ENCODE peak calls at places on chromosomes 2 and 18, in seven cellular contexts. S, H, T, N, Y, I and W are unnamed samples. For H3K27me3, the result is how much of the 10 kb centered on the place peaks cover.

GRCh38 chr2:133586978-133587377 is 18.7 kb upstream of the NCKAP5 start:
- DNase-seq in S (no peak), H (no peak), T (no peak), N (no peak), Y (no peak), I (no peak), W (no peak)

GRCh38 chr18:13530879-13531387 is 195.4 kb downstream of the FAM210A start:
- DNase-seq in S (peak), H (no peak), T (peak), N (peak), Y (peak), I (no peak), W (peak)

GRCh38 chr2:49262815-49263560 is 108.7 kb upstream of the FSHR start:
- DNase-seq in S (no peak), H (no peak), T (no peak), N (no peak), Y (no peak), I (no peak), W (no peak)

GRCh38 chr2:25165992-25166618 is 2.3 kb downstream of the POMC start:
- DNase-seq in S (peak), H (no peak), T (peak), N (no peak), Y (peak), I (no peak), W (peak)

GRCh38 chr2:202203348-202203747 is 35.0 kb downstream of the SUMO1 start:
- DNase-seq in S (no peak), H (no peak), T (no peak), N (no peak), Y (no peak), I (peak), W (no peak)

GRCh38 chr2:94997981-94998920 is 27.3 kb upstream of the MAL start:
- DNase-seq in S (no peak), H (peak), T (peak), N (no peak), Y (no peak), I (no peak), W (no peak)

GRCh38 chr2:127648321-127648720 is 2.4 kb downstream of the GPR17 start:
- DNase-seq in S (no peak), H (no peak), T (peak), N (peak), Y (no peak), I (no peak), W (no peak)

GRCh38 chr2:168355110-168355509 is 101.0 kb upstream of the CERS6 start:
- DNase-seq in S (no peak), H (no peak), T (no peak), N (no peak), Y (no peak), I (no peak), W (no peak)

GRCh38 chr2:157497603-157498314 is 53.9 kb upstream of the CYTIP start:
- DNase-seq in S (peak), H (no peak), T (no peak), N (no peak), Y (no peak), I (no peak), W (no peak)

GRCh38 chr2:18971628-18972027 is 382.3 kb upstream of the NT5C1B start:
- DNase-seq in S (no peak), H (peak), T (no peak), N (no peak), Y (no peak), I (no peak), W (no peak)

GRCh38 chr2:128817171-128817570 is 498.5 kb upstream of the HS6ST1 start:
- DNase-seq in S (no peak), H (no peak), T (no peak), N (no peak), Y (no peak), I (peak), W (no peak)

GRCh38 chr2:159946326-159946992 is 116.0 kb downstream of the PLA2R1 start:
- DNase-seq in S (no peak), H (no peak), T (no peak), N (no peak), Y (no peak), I (no peak), W (no peak)

GRCh38 chr18:44725300-44726096 is 44.8 kb downstream of the SETBP1 start:
- DNase-seq in S (no peak), H (peak), T (peak), N (peak), Y (peak), I (no peak), W (no peak)

GRCh38 chr2:148046802-148047201 is 25.9 kb downstream of the MBD5 start:
- DNase-seq in S (no peak), H (no peak), T (no peak), N (no peak), Y (no peak), I (no peak), W (no peak)

GRCh38 chr2:54503828-54504227 is 47.7 kb downstream of the SPTBN1 start:
- DNase-seq in S (no peak), H (no peak), T (no peak), N (no peak), Y (no peak), I (no peak), W (no peak)

GRCh38 chr2:10935953-10936942 is 24.5 kb downstream of the KCNF1 start:
- DNase-seq in S (peak), H (peak), T (no peak), N (no peak), Y (peak), I (no peak), W (no peak)

GRCh38 chr2:205580591-205580990 is 101.7 kb upstream of the NRP2 start:
- DNase-seq in S (no peak), H (no peak), T (no peak), N (no peak), Y (no peak), I (no peak), W (no peak)

GRCh38 chr2:149652925-149653324 is 65.3 kb upstream of the MMADHC start:
- DNase-seq in S (no peak), H (no peak), T (no peak), N (no peak), Y (no peak), I (no peak), W (no peak)

GRCh38 chr2:191428141-191428540 is 182.9 kb downstream of the MYO1B start:
- DNase-seq in S (no peak), H (no peak), T (no peak), N (no peak), Y (no peak), I (no peak), W (no peak)

GRCh38 chr2:60540054-60540453 is 13.4 kb downstream of the BCL11A start:
- DNase-seq in S (no peak), H (no peak), T (no peak), N (no peak), Y (no peak), I (no peak), W (peak)

GRCh38 chr2:23449413-23449812 is 64.4 kb downstream of the KLHL29 start:
- DNase-seq in S (no peak), H (no peak), T (no peak), N (no peak), Y (no peak), I (no peak), W (no peak)

GRCh38 chr2:235908826-235909225 is 259.4 kb downstream of the GBX2 start:
- DNase-seq in S (no peak), H (no peak), T (no peak), N (no peak), Y (no peak), I (no peak), W (no peak)

GRCh38 chr2:241061275-241061674 is 40.8 kb downstream of the MTERF4 start:
- DNase-seq in S (no peak), H (peak), T (peak), N (no peak), Y (no peak), I (no peak), W (no peak)

GRCh38 chr2:106789185-106789584 is 96.8 kb downstream of the ST6GAL2 start:
- DNase-seq in S (no peak), H (no peak), T (no peak), N (no peak), Y (no peak), I (peak), W (peak)

GRCh38 chr2:181904022-181904632 is 12.6 kb downstream of the ITPRID2 start:
- DNase-seq in S (no peak), H (peak), T (no peak), N (no peak), Y (no peak), I (no peak), W (no peak)

GRCh38 chr2:33090553-33091134 is 143.9 kb downstream of the LTBP1 start:
- DNase-seq in S (no peak), H (no peak), T (no peak), N (no peak), Y (no peak), I (no peak), W (no peak)

GRCh38 chr2:159614534-159615186 is 1.7 kb downstream of the BAZ2B start:
- DNase-seq in S (peak), H (peak), T (no peak), N (no peak), Y (no peak), I (no peak), W (no peak)

GRCh38 chr18:29840101-29840500 is 1202.4 kb downstream of the DSC3 start:
- DNase-seq in S (peak), H (peak), T (no peak), N (no peak), Y (no peak), I (no peak), W (no peak)

GRCh38 chr2:104939570-104940235 is 85.8 kb downstream of the POU3F3 start:
- DNase-seq in S (no peak), H (no peak), T (no peak), N (no peak), Y (no peak), I (no peak), W (no peak)

GRCh38 chr2:5696351-5696740 is 4.2 kb downstream of the SOX11 start:
- DNase-seq in S (no peak), H (no peak), T (no peak), N (no peak), Y (no peak), I (peak), W (no peak)

GRCh38 chr18:50662177-50662576 is 102.3 kb downstream of the MAPK4 start:
- DNase-seq in S (peak), H (no peak), T (no peak), N (no peak), Y (no peak), I (no peak), W (no peak)

GRCh38 chr2:161415467-161416293 is 417 bp upstream of the TBR1 start:
- DNase-seq in S (no peak), H (no peak), T (no peak), N (no peak), Y (no peak), I (no peak), W (no peak)

GRCh38 chr18:72866901-72867701 is 686 bp downstream of the NETO1 start:
- DNase-seq in S (no peak), H (no peak), T (no peak), N (no peak), Y (no peak), I (no peak), W (no peak)

GRCh38 chr2:187783446-187783845 is 229.2 kb upstream of the TFPI start:
- DNase-seq in S (no peak), H (no peak), T (no peak), N (no peak), Y (no peak), I (no peak), W (no peak)

GRCh38 chr18:62183578-62184195 is 3.2 kb downstream of the PIGN start:
- DNase-seq in S (peak), H (peak), T (no peak), N (no peak), Y (no peak), I (no peak), W (peak)

GRCh38 chr18:41842886-41843285 is 112.1 kb upstream of the PIK3C3 start:
- DNase-seq in S (no peak), H (no peak), T (no peak), N (no peak), Y (no peak), I (no peak), W (no peak)

GRCh38 chr2:35410431-35411061 is 945.0 kb upstream of the CRIM1 start:
- DNase-seq in S (no peak), H (no peak), T (no peak), N (peak), Y (peak), I (no peak), W (peak)

DNA sequence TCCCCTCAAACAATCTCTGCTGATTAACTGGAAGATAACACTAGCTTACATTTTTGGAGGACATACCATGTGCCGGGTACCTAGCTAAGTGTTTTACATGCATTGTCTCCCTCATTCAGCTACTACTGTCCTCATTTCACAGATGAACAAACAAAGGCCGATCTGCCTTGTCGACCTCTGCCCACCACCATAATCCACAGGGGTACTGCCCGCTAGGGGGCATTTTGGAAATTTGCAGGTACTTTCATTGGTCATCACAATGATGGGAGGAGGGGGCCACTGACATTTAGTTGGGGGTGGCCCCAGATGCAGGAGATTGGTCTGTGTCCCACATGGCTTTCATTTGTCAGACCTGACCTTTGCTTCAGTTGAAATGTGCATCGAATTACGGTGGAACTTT is 3.9 kb upstream of the TMEM163 start:
- DNase-seq in S (no peak), H (no peak), T (no peak), N (no peak), Y (no peak), I (peak), W (no peak)
- TF ChIP-seq CTCF in S (no peak), H (peak), T (no peak), N (no peak), Y (no peak), I (no peak), W (peak)

GRCh38 chr18:59275406-59275949 is 2.2 kb upstream of the RAX start:
- DNase-seq in S (no peak), H (no peak), T (no peak), N (no peak), Y (no peak), I (peak), W (no peak)
- H3K27me3 ChIP-seq in S (under half), H (under half), T (under half), N (under half), Y (half or more), I (half or more), W (half or more)

GRCh38 chr2:229712125-229712524 is 2.2 kb downstream of the DNER start:
- DNase-seq in S (no peak), H (no peak), T (no peak), N (no peak), Y (no peak), I (no peak), W (no peak)
- TF ChIP-seq CTCF in S (no peak), H (no peak), T (no peak), N (no peak), Y (no peak), I (no peak), W (no peak)

DNA sequence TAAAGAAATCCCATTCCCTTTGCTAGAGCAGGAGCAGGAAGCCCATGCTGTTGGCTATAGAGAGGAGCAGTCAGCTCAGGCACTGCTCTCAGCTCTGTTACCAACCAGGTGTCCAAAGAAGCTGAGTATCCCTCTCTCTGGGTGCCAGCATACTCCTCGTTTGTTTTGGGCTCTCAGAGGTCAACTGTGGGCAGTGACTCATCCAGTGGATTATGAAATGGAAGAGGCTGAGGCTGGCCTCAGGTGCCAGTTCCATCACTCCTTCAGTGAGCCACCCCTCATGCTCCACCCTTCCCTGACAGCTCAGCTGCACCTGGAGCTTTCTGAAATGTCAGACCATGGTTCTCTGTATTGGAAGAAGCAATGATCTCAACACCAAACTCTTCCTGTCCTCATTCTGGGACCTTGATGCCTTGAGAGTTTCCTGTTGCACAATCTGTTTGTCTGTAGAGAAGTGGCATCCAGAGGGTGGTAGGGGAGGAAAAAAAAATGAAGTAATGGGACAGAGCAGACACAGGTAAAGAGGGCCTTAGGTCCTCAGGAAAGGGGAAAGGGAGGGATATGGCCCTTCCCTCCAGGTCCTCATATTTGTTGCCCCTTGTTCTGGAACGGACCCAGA is 31.2 kb upstream of the EN1 start:
- DNase-seq in S (no peak), H (peak), T (no peak), N (no peak), Y (no peak), I (peak), W (no peak)
- H3K27me3 ChIP-seq in S (under half), H (under half), T (under half), N (under half), Y (under half), I (half or more), W (under half)

DNA sequence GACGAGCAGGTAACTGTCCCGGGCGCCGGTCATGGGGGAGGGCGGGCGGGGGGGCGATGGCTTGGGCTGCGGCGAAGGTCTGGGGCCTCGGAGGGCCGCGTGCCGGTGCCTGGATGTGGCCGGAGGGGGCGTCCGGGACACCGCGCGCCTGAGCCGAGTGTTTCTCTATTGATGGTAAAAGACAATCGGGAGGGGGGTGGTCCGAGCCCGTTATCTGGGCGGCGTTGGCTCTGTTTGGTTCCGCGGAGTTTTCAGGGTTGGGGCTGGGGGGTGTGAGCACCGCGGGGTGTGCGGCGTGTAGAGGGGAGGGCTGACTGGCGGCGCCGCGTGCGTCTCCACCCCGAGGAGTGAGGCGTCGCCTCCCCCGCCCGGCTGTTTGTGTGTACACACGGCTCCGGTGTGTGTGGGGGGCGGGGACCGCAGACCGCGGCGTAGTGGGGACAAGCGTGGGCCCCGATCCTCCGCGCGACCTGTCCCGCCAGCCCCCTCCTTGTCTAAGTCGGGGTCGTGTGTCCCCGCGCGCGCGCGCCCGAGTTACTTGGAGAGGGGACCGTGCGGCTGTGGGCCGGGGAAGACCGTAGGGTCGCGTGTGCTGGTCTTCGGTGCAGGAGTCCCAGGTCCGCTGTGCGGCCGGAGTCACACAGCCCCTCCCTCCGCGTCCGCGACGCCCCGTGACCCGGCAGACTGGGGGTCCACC is 1.6 kb downstream of the CTIF start:
- DNase-seq in S (no peak), H (no peak), T (peak), N (peak), Y (peak), I (no peak), W (peak)
- TF ChIP-seq CTCF in S (no peak), H (no peak), T (no peak), N (peak), Y (no peak), I (no peak), W (peak)

GRCh38 chr2:176128172-176129012 is 1.1 kb upstream of the HOXD8 start:
- DNase-seq in S (no peak), H (no peak), T (peak), N (no peak), Y (no peak), I (no peak), W (no peak)
- H3K27me3 ChIP-seq in S (under half), H (half or more), T (under half), N (under half), Y (under half), I (half or more), W (under half)

GRCh38 chr18:9683418-9684396 is 24.4 kb upstream of the RAB31 start:
- DNase-seq in S (peak), H (peak), T (no peak), N (no peak), Y (peak), I (no peak), W (no peak)
- TF ChIP-seq CTCF in S (peak), H (peak), T (no peak), N (peak), Y (peak), I (peak), W (peak)

GRCh38 chr2:234459401-234460009 is 37.4 kb downstream of the ARL4C start:
- DNase-seq in S (no peak), H (peak), T (no peak), N (no peak), Y (no peak), I (no peak), W (no peak)
- H3K27me3 ChIP-seq in S (under half), H (under half), T (under half), N (under half), Y (under half), I (under half), W (under half)